ENCODE peak calls at places on chromosomes 11 and 22, in six cellular contexts. Z is A549; P is stimulated activated CD4-positive, alpha-beta T cell treated with anti-CD3 and anti-CD28 coated beads, Interleukin-12 subunit alpha, Interleukin-12 subunit beta, amount 100 ng/mL, for 48 hours; K is AG08396; C is NCI-H2029; Q is AG20443. V is an unnamed sample.

GRCh38 chr22:17882162-17882561 is 107.9 kb upstream of the BID start:
- DNase-seq in Z (no peak), Q (no peak), K (no peak), P (no peak), C (no peak), V (no peak)

GRCh38 chr22:29139965-29140782 is 65.5 kb upstream of the EMID1 start:
- DNase-seq in P (no peak), Q (peak; percentile 67), C (no peak), K (no peak), Z (no peak), V (no peak)

GRCh38 chr22:48709453-48709852 is 1118.2 kb downstream of the BRD1 start:
- DNase-seq in K (no peak), P (no peak), Q (no peak), C (no peak), Z (no peak), V (no peak)

GRCh38 chr11:75532200-75532972 is 6.6 kb upstream of the GDPD5 start:
- DNase-seq in C (peak; percentile 40), P (peak; percentile 85), Z (peak; percentile 71), Q (peak; percentile 77), K (peak; percentile 75), V (peak; percentile 23)

GRCh38 chr11:57339305-57339704 is 1.2 kb downstream of the P2RX3 start:
- DNase-seq in P (no peak), K (no peak), Z (no peak), C (no peak), Q (no peak), V (no peak)

GRCh38 chr22:20249797-20250354 is 18.2 kb downstream of the RTN4R start:
- DNase-seq in Q (no peak), K (no peak), C (peak; percentile 74), P (no peak), Z (no peak), V (no peak)

GRCh38 chr22:38540731-38541130 is 29.3 kb downstream of the DMC1 start:
- DNase-seq in P (no peak), Z (no peak), Q (no peak), C (no peak), K (no peak), V (no peak)

GRCh38 chr11:46264976-46265375 is 12.5 kb upstream of the CREB3L1 start:
- DNase-seq in K (no peak), C (no peak), Q (no peak), Z (no peak), P (no peak), V (no peak)

GRCh38 chr22:36081023-36081431 is 52.4 kb upstream of the RBFOX2 start:
- DNase-seq in P (no peak), K (peak; percentile 75), Q (peak; percentile 88), Z (no peak), C (no peak), V (no peak)

GRCh38 chr11:117887431-117888139 is 11.1 kb upstream of the FXYD6 start:
- DNase-seq in Z (no peak), C (no peak), Q (no peak), K (no peak), P (no peak), V (no peak)

GRCh38 chr11:34157163-34157562 is 51.7 kb downstream of the NAT10 start:
- DNase-seq in Q (no peak), K (no peak), C (no peak), Z (no peak), P (no peak), V (no peak)

GRCh38 chr11:64510759-64511158 is 80.3 kb upstream of the SLC22A12 start:
- DNase-seq in Q (no peak), Z (no peak), K (no peak), C (no peak), P (no peak), V (no peak)

GRCh38 chr11:81756864-81757595 is 976.6 kb downstream of the FAM181B start:
- DNase-seq in K (no peak), C (no peak), Z (no peak), Q (no peak), P (no peak), V (no peak)

GRCh38 chr22:20391222-20391621 is 2.7 kb upstream of the ZNF74 start:
- DNase-seq in P (no peak), Q (no peak), C (no peak), Z (no peak), K (no peak), V (no peak)

GRCh38 chr11:72316984-72317383 is 73.0 kb upstream of the PHOX2A start:
- DNase-seq in C (no peak), Q (no peak), P (no peak), Z (no peak), K (no peak), V (no peak)

GRCh38 chr11:123246749-123247497 is 51.9 kb upstream of the CLMP start:
- DNase-seq in Q (peak; percentile 88), K (peak; percentile 82), Z (peak; percentile 75), P (peak; percentile 84), C (peak; percentile 57), V (peak; percentile 6)

GRCh38 chr22:30605449-30606110 is 1.4 kb upstream of the TCN2 start:
- DNase-seq in K (peak; percentile 58), Z (peak; percentile 69), C (peak; percentile 48), Q (peak; percentile 71), P (peak; percentile 47), V (no peak)

GRCh38 chr11:38718049-38718448 is 2120.0 kb upstream of the RAG2 start:
- DNase-seq in P (no peak), C (no peak), Z (peak; percentile 0), Q (no peak), K (no peak), V (no peak)

GRCh38 chr11:119376197-119376847 is 5.2 kb downstream of the USP2 start:
- DNase-seq in Q (no peak), Z (no peak), P (no peak), C (no peak), K (no peak), V (no peak)

GRCh38 chr11:72162891-72163492 is 27.5 kb downstream of the FOLR3 start:
- DNase-seq in C (no peak), P (no peak), Q (no peak), Z (no peak), K (no peak), V (no peak)

GRCh38 chr11:11396290-11397042 is 43.4 kb upstream of the CSNK2A3 start:
- DNase-seq in P (no peak), Q (peak; percentile 90), Z (peak; percentile 50), K (peak; percentile 84), C (no peak), V (no peak)

GRCh38 chr11:102776454-102776853 is 4.0 kb downstream of the MMP10 start:
- DNase-seq in P (no peak), Q (no peak), K (no peak), Z (no peak), C (no peak), V (no peak)